ENCODE peak calls at places on chromosome 20, in ten cellular contexts. Z is prostate gland, Y is breast epithelium, I is Panc1, A is endothelial cell of umbilical vein, W is spleen, G is GM23338, C is GM12878, J is upper lobe of left lung, E is GM12892. K is an unnamed sample.

GRCh38 chr20:25508083-25508770 is 77.1 kb downstream of the NINL start:
- DNase-seq in Y (no peak), Z (no peak), C (no peak), G (no peak), I (no peak), J (peak), E (no peak), W (no peak), A (peak), K (no peak)

GRCh38 chr20:37362231-37362792 is 16.4 kb downstream of the SRC start:
- DNase-seq in E (no peak), I (no peak), W (peak), A (no peak), J (peak), G (no peak), C (no peak), Z (no peak), Y (no peak), K (no peak)

GRCh38 chr20:14497004-14497403 is 159.6 kb upstream of the FLRT3 start:
- DNase-seq in C (no peak), Y (no peak), E (no peak), Z (no peak), W (no peak), J (no peak), I (no peak), A (peak), G (no peak), K (no peak)

GRCh38 chr20:22775671-22776139 is 191.3 kb upstream of the FOXA2 start:
- DNase-seq in C (no peak), A (peak), Y (no peak), Z (no peak), I (no peak), E (no peak), J (no peak), G (no peak), W (no peak), K (no peak)

GRCh38 chr20:59013959-59014608 is 5.1 kb upstream of the TUBB1 start:
- DNase-seq in A (no peak), Y (no peak), W (peak), I (no peak), G (no peak), J (no peak), C (no peak), Z (no peak), E (no peak), K (peak)

GRCh38 chr20:53778736-53779135 is 185.1 kb upstream of the ZNF217 start:
- DNase-seq in J (no peak), Z (no peak), E (no peak), A (no peak), I (no peak), Y (no peak), C (no peak), G (no peak), W (no peak), K (no peak)

GRCh38 chr20:31859266-31859997 is 10.9 kb downstream of the DUSP15 start:
- DNase-seq in E (no peak), A (no peak), Y (peak), C (no peak), Z (no peak), I (no peak), W (peak), G (no peak), J (no peak), K (no peak)

GRCh38 chr20:4901031-4901818 is 100.1 kb downstream of the SLC23A2 start:
- DNase-seq in Y (no peak), C (no peak), I (no peak), G (no peak), Z (no peak), J (no peak), W (no peak), A (no peak), E (no peak), K (peak)

GRCh38 chr20:24747015-24747712 is 201.9 kb upstream of the CST7 start:
- DNase-seq in G (no peak), Z (no peak), Y (no peak), I (no peak), J (no peak), A (no peak), C (no peak), E (no peak), W (peak), K (peak)

GRCh38 chr20:21513881-21514540 is at the start of gene NKX2-2:
- DNase-seq in I (no peak), J (peak), Z (no peak), A (no peak), Y (no peak), C (no peak), E (no peak), W (no peak), G (peak), K (no peak)

GRCh38 chr20:57433658-57434389 is 42.6 kb downstream of the RBM38 start:
- DNase-seq in C (no peak), Z (no peak), Y (no peak), G (no peak), A (no peak), I (no peak), E (no peak), J (no peak), W (peak), K (no peak)

GRCh38 chr20:1979116-1979778 is 14.6 kb downstream of the PDYN start:
- DNase-seq in Y (no peak), I (no peak), E (no peak), G (no peak), A (no peak), W (no peak), Z (no peak), C (no peak), J (no peak), K (no peak)

GRCh38 chr20:53621482-53622246 is 28.0 kb upstream of the ZNF217 start:
- DNase-seq in Y (no peak), E (no peak), Z (peak), J (no peak), A (peak), I (peak), W (no peak), C (peak), G (peak), K (no peak)

GRCh38 chr20:2626853-2627541 is 25.4 kb upstream of the NOP56 start:
- DNase-seq in Z (no peak), A (peak), I (no peak), Y (no peak), E (no peak), W (no peak), J (no peak), G (peak), C (no peak), K (no peak)

GRCh38 chr20:25310921-25311728 is 63.2 kb downstream of the PYGB start:
- DNase-seq in Z (no peak), Y (peak), I (no peak), E (no peak), J (no peak), A (no peak), G (no peak), C (no peak), W (peak), K (no peak)

GRCh38 chr20:52150440-52151258 is 40.9 kb downstream of the ZFP64 start:
- DNase-seq in A (peak), G (peak), Y (no peak), I (peak), W (no peak), J (no peak), Z (peak), E (no peak), C (peak), K (no peak)

GRCh38 chr20:14963262-14963663 is 625.9 kb upstream of the FLRT3 start:
- DNase-seq in W (no peak), G (no peak), C (no peak), A (peak), I (no peak), Z (peak), Y (no peak), E (no peak), J (no peak), K (no peak)

GRCh38 chr20:591941-592340 is 18.2 kb downstream of the TCF15 start:
- DNase-seq in E (no peak), C (no peak), Y (peak), I (no peak), A (no peak), J (no peak), G (no peak), Z (no peak), W (no peak), K (no peak)

GRCh38 chr20:52105045-52105572 is 86.5 kb downstream of the ZFP64 start:
- DNase-seq in G (peak), C (no peak), E (peak), W (no peak), Z (no peak), J (peak), Y (no peak), I (no peak), A (peak), K (no peak)

GRCh38 chr20:58106143-58106750 is 122.2 kb downstream of the ANKRD60 start:
- DNase-seq in Y (no peak), E (no peak), J (no peak), C (no peak), I (no peak), G (no peak), Z (no peak), A (no peak), W (no peak), K (peak)

GRCh38 chr20:37945034-37945660 is 42.2 kb downstream of the VSTM2L start:
- DNase-seq in W (peak), C (no peak), E (no peak), I (no peak), A (no peak), J (no peak), Z (no peak), Y (peak), G (no peak), K (no peak)

GRCh38 chr20:57482796-57483195 is 42.1 kb downstream of the CTCFL start:
- DNase-seq in Y (peak), G (no peak), I (no peak), W (peak), C (no peak), Z (no peak), A (no peak), E (no peak), J (peak), K (no peak)

GRCh38 chr20:17854307-17854903 is 114.2 kb downstream of the SNX5 start:
- DNase-seq in J (no peak), Z (peak), C (no peak), G (peak), A (peak), I (no peak), W (no peak), E (no peak), Y (no peak), K (no peak)

GRCh38 chr20:53071833-53072232 is 99.7 kb downstream of the TSHZ2 start:
- DNase-seq in Y (no peak), G (no peak), I (no peak), Z (no peak), J (no peak), A (no peak), E (no peak), C (no peak), W (no peak), K (no peak)

GRCh38 chr20:57652865-57653545 is 32.8 kb upstream of the ZBP1 start:
- DNase-seq in Z (peak), G (no peak), A (no peak), W (peak), C (no peak), E (peak), Y (peak), J (no peak), I (no peak), K (no peak)

GRCh38 chr20:14553774-14554524 is 216.5 kb upstream of the FLRT3 start:
- DNase-seq in J (no peak), A (no peak), C (no peak), G (no peak), Y (no peak), W (no peak), E (no peak), I (no peak), Z (no peak), K (no peak)

GRCh38 chr20:56516631-56517030 is 7.9 kb upstream of the FAM209A start:
- DNase-seq in I (no peak), W (peak), J (no peak), Y (no peak), G (no peak), C (no peak), Z (no peak), A (no peak), E (no peak), K (no peak)

GRCh38 chr20:25247666-25248500 is at the start of gene PYGB:
- DNase-seq in A (peak), J (peak), E (peak), Z (peak), G (peak), I (no peak), Y (peak), C (peak), W (peak), K (no peak)

GRCh38 chr20:38676576-38676975 is 47.7 kb upstream of the SLC32A1 start:
- DNase-seq in J (no peak), E (no peak), C (no peak), W (no peak), I (no peak), Y (no peak), G (no peak), Z (no peak), A (no peak), K (no peak)

GRCh38 chr20:6590891-6591679 is 176.4 kb upstream of the BMP2 start:
- DNase-seq in Z (peak), W (no peak), C (no peak), A (peak), Y (no peak), J (no peak), G (no peak), I (no peak), E (no peak), K (no peak)

GRCh38 chr20:22312744-22313346 is 271.5 kb downstream of the FOXA2 start:
- DNase-seq in J (no peak), W (no peak), Y (no peak), A (peak), Z (peak), G (peak), I (peak), C (no peak), E (no peak), K (no peak)

GRCh38 chr20:57396212-57396611 is 5.0 kb downstream of the RBM38 start:
- DNase-seq in J (no peak), E (no peak), Y (no peak), A (no peak), Z (no peak), W (peak), G (no peak), C (no peak), I (no peak), K (no peak)

GRCh38 chr20:49481116-49481515 is 1.4 kb downstream of the KCNB1 start:
- DNase-seq in W (no peak), I (no peak), Y (no peak), Z (no peak), C (no peak), A (no peak), J (no peak), E (no peak), G (no peak), K (no peak)

GRCh38 chr20:49483706-49484101 is 1.2 kb upstream of the KCNB1 start:
- DNase-seq in A (no peak), I (no peak), J (peak), W (no peak), C (no peak), E (no peak), G (peak), Y (no peak), Z (no peak), K (no peak)

GRCh38 chr20:49482173-49482572 is 295 bp downstream of the KCNB1 start:
- DNase-seq in E (no peak), I (no peak), Y (no peak), A (no peak), J (peak), Z (no peak), C (no peak), W (no peak), G (peak), K (no peak)

GRCh38 chr20:49483018-49483705 is 694 bp upstream of the KCNB1 start:
- DNase-seq in J (no peak), E (no peak), Z (no peak), Y (no peak), I (no peak), C (no peak), A (no peak), G (peak), W (no peak), K (no peak)

GRCh38 chr20:49482621-49483017 is at the start of gene KCNB1:
- DNase-seq in J (peak), A (peak), E (peak), C (no peak), Y (peak), I (no peak), G (peak), Z (peak), W (no peak), K (no peak)
- TF ChIP-seq POLR2AphosphoS5 in J (no peak), A (no peak), E (no peak), C (no peak), Y (no peak), I (no peak), G (no peak), Z (no peak), W (peak), K (no peak)

DNA sequence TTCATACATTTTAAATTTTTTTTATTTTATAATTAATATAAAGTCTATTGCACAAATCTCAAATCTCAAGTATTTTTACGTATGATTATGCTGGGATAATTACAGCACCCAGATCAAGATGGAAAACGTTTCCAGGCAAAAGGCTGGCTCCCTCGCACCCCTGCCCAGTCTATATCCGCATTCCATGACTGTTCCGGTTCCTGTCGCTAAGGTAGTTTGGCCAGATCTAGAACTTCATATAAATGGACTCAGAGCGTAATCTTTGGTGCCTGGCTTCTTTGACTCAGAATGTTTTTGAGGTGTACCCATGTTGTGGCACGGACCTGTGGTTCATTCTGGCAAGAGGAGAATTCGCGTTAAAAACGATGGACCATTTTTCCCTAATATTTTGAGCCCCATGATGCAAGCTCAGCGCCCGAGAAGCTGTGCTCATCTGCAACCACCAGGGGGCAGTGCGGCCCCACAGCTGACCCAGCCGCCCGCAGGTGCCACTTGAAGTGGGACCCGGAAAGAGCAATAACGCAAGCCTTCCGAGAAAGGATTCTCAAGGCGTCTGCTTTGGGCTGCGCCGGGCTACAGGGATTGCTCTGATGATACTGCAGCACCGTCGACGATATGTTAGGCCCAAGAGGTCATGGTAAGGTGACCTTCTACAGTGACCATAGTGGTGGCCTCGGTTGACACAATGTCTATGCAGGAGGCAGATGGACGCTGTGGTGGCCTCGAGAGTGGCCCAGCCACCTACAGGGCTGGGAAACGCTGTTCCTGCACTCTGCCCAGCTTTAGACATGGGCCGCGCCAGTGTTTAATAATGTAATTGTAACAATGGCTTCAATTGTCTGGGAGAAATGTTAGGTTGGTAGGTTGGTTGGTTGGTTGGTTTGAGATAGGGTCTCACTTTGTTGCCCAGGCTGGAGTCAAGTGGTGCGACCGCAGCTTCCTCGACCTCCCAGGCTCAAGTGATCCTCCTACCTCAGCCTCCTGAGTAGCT is 160.1 kb downstream of the ZMYND8 start:
- DNase-seq in C (peak), Y (peak), A (peak), E (peak), G (peak), J (peak), W (peak), Z (peak), I (no peak), K (no peak)
- TF ChIP-seq POLR2AphosphoS5 in C (no peak), Y (no peak), A (no peak), E (no peak), G (no peak), J (peak), W (peak), Z (peak), I (no peak), K (peak)

GRCh38 chr20:46713957-46714834 is 4.7 kb downstream of the SLC2A10 start:
- DNase-seq in Z (peak), W (no peak), A (no peak), G (no peak), C (no peak), I (no peak), Y (peak), E (no peak), J (peak), K (no peak)

GRCh38 chr20:46712056-46712636 is 2.7 kb downstream of the SLC2A10 start:
- DNase-seq in I (no peak), J (no peak), W (no peak), Z (no peak), G (no peak), C (no peak), Y (no peak), A (no peak), E (no peak), K (no peak)

GRCh38 chr20:46720019-46720418 is 10.6 kb downstream of the SLC2A10 start:
- DNase-seq in W (no peak), E (no peak), C (no peak), J (no peak), Z (no peak), I (no peak), A (no peak), G (no peak), Y (no peak), K (no peak)

GRCh38 chr20:46717818-46718541 is 8.5 kb downstream of the SLC2A10 start:
- DNase-seq in I (no peak), W (no peak), E (no peak), J (no peak), G (no peak), Z (no peak), C (no peak), Y (no peak), A (no peak), K (no peak)

DNA sequence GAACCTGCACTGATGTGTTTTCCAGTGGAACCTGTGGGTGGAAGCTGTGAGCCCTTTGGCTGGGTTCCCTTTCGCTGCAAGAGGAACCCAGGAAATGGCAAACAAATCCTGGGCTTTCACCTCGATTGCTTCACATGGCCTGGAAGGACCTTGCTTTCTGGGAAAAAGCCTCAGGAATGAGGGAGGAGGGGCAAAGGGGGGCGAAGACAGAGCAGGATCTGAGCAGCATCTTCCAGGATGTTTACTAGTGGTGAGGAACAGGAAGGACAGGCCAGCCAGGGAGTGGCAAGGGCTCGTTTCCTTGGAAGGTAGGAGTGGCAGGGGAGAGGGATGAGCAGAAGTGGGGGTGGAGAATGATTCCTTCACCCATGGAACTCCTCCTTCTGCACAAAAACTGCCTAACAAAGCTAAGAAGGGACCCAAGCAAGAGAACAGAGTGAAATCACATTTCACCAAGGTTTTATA is 5.9 kb downstream of the SLC2A10 start:
- DNase-seq in J (no peak), Y (peak), G (peak), A (no peak), Z (peak), I (no peak), E (no peak), W (no peak), C (no peak), K (peak)
- TF ChIP-seq POLR2AphosphoS5 in J (no peak), Y (peak), G (no peak), A (no peak), Z (peak), I (no peak), E (no peak), W (no peak), C (no peak), K (peak)

DNA sequence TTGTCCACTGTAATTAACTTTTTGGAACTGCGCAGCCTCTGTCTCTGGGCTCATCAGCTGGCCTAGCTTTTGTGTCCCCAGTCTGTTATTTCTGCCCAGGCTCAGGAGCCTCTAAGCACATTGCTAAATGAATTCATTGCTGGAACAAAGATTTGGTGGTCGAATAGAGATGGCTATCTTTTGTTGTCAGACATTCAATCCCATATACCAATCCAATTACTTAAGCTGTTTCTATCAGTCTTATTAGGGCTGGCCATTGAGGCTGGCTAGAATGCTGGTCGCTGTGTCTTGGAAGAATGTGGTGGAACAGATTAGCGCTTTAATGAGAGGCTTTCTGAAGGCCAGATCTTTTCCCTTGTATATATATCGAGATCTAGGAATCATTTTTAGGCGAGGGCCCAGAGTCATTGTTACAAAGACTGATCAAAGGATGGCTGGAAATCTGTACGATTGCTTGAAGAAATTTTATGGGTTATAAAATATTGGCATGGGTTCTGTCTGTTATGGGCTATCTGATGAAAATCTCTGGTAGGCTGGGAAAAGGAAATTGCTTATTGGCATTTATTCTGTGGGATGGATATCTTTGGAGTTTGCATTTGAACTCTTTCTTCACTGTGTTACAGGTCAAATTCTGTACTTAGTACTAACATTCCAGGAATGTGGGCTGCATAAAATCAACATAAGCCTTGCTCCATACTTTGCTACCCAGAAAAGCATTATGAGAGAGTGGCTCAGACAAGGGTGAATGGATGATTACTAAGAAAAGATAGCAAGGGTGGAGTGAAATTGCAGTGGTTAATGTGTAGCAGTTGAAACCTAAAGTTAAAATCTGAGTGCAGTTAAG is 34.8 kb upstream of the JAG1 start:
- DNase-seq in W (no peak), I (no peak), Y (no peak), Z (no peak), E (no peak), J (no peak), G (no peak), A (peak), C (no peak), K (no peak)
- TF ChIP-seq POLR2AphosphoS5 in W (no peak), I (no peak), Y (no peak), Z (no peak), E (no peak), J (no peak), G (no peak), A (no peak), C (no peak), K (no peak)

K was measured in vagina.